ENCODE peak calls at places on chromosomes 2 and 18, in four cellular contexts. One of them, this sample, is unnamed.
A peak's percentile ranks its signal among the peaks of the same experiment; 100 is the strongest.

GRCh38 chr18:56641714-56642331 is 3.4 kb upstream of the TXNL1 start:
- DNase-seq in adrenal gland: no peak
- DNase-seq in GM12865: no peak
- DNase-seq in BE2C: no peak
- DNase-seq in this sample: no peak

GRCh38 chr2:235614176-235614860 is 120.5 kb downstream of the AGAP1 start:
- DNase-seq in BE2C: no peak
- DNase-seq in GM12865: no peak
- DNase-seq in adrenal gland: no peak
- DNase-seq in this sample: no peak

GRCh38 chr2:39640681-39641080 is 25.0 kb upstream of the TMEM178A start:
- DNase-seq in adrenal gland: no peak
- DNase-seq in GM12865: no peak
- DNase-seq in BE2C: no peak
- DNase-seq in this sample: no peak

GRCh38 chr2:11542275-11542819 is 8.5 kb downstream of the GREB1 start:
- DNase-seq in adrenal gland: no peak
- DNase-seq in BE2C: no peak
- DNase-seq in GM12865: no peak
- DNase-seq in this sample: no peak

GRCh38 chr2:179139506-179139905 is 89.6 kb upstream of the CCDC141 start:
- DNase-seq in adrenal gland: no peak
- DNase-seq in BE2C: no peak
- DNase-seq in GM12865: no peak
- DNase-seq in this sample: no peak

GRCh38 chr2:203928849-203929248 is 7.7 kb upstream of the ICOS start:
- DNase-seq in adrenal gland: no peak
- DNase-seq in GM12865: no peak
- DNase-seq in BE2C: no peak
- DNase-seq in this sample: no peak

GRCh38 chr2:43950383-43951008 is 45.3 kb downstream of the LRPPRC start:
- DNase-seq in BE2C: peak; percentile 26
- DNase-seq in GM12865: peak; percentile 54
- DNase-seq in adrenal gland: peak; percentile 10
- DNase-seq in this sample: peak; percentile 6

GRCh38 chr2:206783718-206784117 is 18.3 kb downstream of the FASTKD2 start:
- DNase-seq in GM12865: peak; percentile 10
- DNase-seq in BE2C: peak; percentile 51
- DNase-seq in adrenal gland: no peak
- DNase-seq in this sample: no peak

GRCh38 chr2:233519787-233520611 is 46.6 kb downstream of the USP40 start:
- DNase-seq in adrenal gland: no peak
- DNase-seq in GM12865: peak; percentile 75
- DNase-seq in BE2C: no peak
- DNase-seq in this sample: no peak

GRCh38 chr2:141923657-141924056 is 207.2 kb downstream of the LRP1B start:
- DNase-seq in GM12865: no peak
- DNase-seq in BE2C: no peak
- DNase-seq in adrenal gland: no peak
- DNase-seq in this sample: no peak

GRCh38 chr2:137178955-137179377 is 413.6 kb downstream of the THSD7B start:
- DNase-seq in adrenal gland: no peak
- DNase-seq in GM12865: no peak
- DNase-seq in BE2C: no peak
- DNase-seq in this sample: no peak

GRCh38 chr2:96241901-96242611 is 23.7 kb downstream of the TMEM127 start:
- DNase-seq in adrenal gland: peak; percentile 74
- DNase-seq in BE2C: no peak
- DNase-seq in GM12865: peak; percentile 89
- DNase-seq in this sample: no peak

GRCh38 chr18:63336366-63337099 is 17.0 kb upstream of the BCL2 start:
- DNase-seq in GM12865: no peak
- DNase-seq in BE2C: no peak
- DNase-seq in adrenal gland: peak; percentile 41
- DNase-seq in this sample: no peak

GRCh38 chr2:101362777-101363176 is 24.5 kb downstream of the CREG2 start:
- DNase-seq in adrenal gland: no peak
- DNase-seq in GM12865: no peak
- DNase-seq in BE2C: no peak
- DNase-seq in this sample: no peak

GRCh38 chr2:71477231-71477681 is 23.9 kb downstream of the DYSF start:
- DNase-seq in GM12865: no peak
- DNase-seq in BE2C: no peak
- DNase-seq in adrenal gland: no peak
- DNase-seq in this sample: no peak

GRCh38 chr2:100821255-100821912 is 1.4 kb downstream of the NPAS2 start:
- DNase-seq in BE2C: no peak
- DNase-seq in adrenal gland: no peak
- DNase-seq in GM12865: no peak
- DNase-seq in this sample: no peak

GRCh38 chr2:196939381-196939780 is 12.9 kb upstream of the PGAP1 start:
- DNase-seq in adrenal gland: no peak
- DNase-seq in GM12865: no peak
- DNase-seq in BE2C: no peak
- DNase-seq in this sample: no peak

GRCh38 chr2:202009019-202009481 is 24.6 kb upstream of the FZD7 start:
- DNase-seq in GM12865: no peak
- DNase-seq in BE2C: peak; percentile 64
- DNase-seq in adrenal gland: no peak
- DNase-seq in this sample: no peak

GRCh38 chr2:61042807-61043206 is 22.9 kb upstream of the SANBR start:
- DNase-seq in adrenal gland: no peak
- DNase-seq in BE2C: no peak
- DNase-seq in GM12865: no peak
- DNase-seq in this sample: no peak

GRCh38 chr18:31049189-31049588 is 6.6 kb upstream of the DSC3 start:
- DNase-seq in GM12865: peak; percentile 27
- DNase-seq in adrenal gland: no peak
- DNase-seq in BE2C: peak; percentile 73
- DNase-seq in this sample: no peak

GRCh38 chr2:64606495-64607363 is 47.0 kb downstream of the SERTAD2 start:
- DNase-seq in BE2C: no peak
- DNase-seq in adrenal gland: peak; percentile 73
- DNase-seq in GM12865: peak; percentile 97
- DNase-seq in this sample: peak; percentile 87

GRCh38 chr18:61394983-61395382 is 61.8 kb downstream of the CDH20 start:
- DNase-seq in BE2C: no peak
- DNase-seq in adrenal gland: no peak
- DNase-seq in GM12865: no peak
- DNase-seq in this sample: no peak

GRCh38 chr2:39059366-39059952 is 61.4 kb downstream of the SOS1 start:
- DNase-seq in BE2C: no peak
- DNase-seq in adrenal gland: no peak
- DNase-seq in GM12865: peak; percentile 68
- DNase-seq in this sample: no peak

GRCh38 chr2:144942516-144943256 is 422.8 kb upstream of the ZEB2 start:
- DNase-seq in adrenal gland: no peak
- DNase-seq in GM12865: no peak
- DNase-seq in BE2C: no peak
- DNase-seq in this sample: no peak

GRCh38 chr2:144943293-144943941 is 423.5 kb upstream of the ZEB2 start:
- DNase-seq in BE2C: no peak
- DNase-seq in adrenal gland: no peak
- DNase-seq in GM12865: no peak
- DNase-seq in this sample: no peak

GRCh38 chr2:144946263-144946662 is 426.3 kb upstream of the ZEB2 start:
- DNase-seq in BE2C: no peak
- DNase-seq in adrenal gland: no peak
- DNase-seq in GM12865: no peak
- DNase-seq in this sample: no peak

GRCh38 chr2:144943986-144944385 is 424.1 kb upstream of the ZEB2 start:
- DNase-seq in BE2C: no peak
- DNase-seq in GM12865: no peak
- DNase-seq in adrenal gland: no peak
- DNase-seq in this sample: no peak

DNA sequence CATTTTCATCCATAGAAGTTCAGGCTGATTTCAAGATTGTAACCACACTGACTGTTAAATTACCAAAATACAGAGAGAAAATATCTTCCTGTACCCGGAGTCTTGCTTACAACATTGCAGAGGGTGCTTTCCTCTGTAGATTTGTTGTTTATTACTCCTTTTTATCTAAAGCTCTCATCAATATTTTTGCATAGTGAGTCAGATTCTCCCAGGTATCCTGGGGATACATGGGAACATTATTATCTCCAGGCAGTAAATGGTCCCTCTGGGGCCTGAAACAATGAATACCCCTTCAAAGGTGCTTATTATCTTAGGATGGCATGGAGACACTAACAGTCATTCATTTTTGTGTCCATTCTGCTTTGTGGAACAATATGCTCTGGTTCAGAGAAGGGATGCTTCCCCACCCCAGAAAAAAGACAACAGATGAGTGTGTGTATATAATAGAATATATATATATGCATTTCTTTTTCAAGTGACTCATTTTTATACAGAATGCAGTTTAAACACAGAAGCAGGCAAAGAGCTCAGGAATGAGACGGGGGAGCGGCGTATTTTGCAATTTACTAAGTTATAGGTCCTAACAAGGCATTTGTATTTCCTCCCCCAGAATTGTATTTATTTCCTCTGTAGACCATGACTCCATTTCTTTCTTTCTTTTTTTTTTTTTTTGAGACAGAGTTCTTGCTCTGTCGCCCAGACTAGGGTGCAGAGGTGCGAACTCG is 424.7 kb upstream of the ZEB2 start:
- DNase-seq in adrenal gland: no peak
- DNase-seq in GM12865: no peak
- DNase-seq in BE2C: no peak
- DNase-seq in this sample: no peak
- H3K4me3 ChIP-seq in adrenal gland: no peak overlapping the region
- H3K4me3 ChIP-seq in GM12865: no peak overlapping the region
- H3K4me3 ChIP-seq in BE2C: no peak overlapping the region
- H3K4me3 ChIP-seq in this sample: no peak overlapping the region

GRCh38 chr2:46914578-46915230 is 902 bp downstream of the MCFD2 start:
- DNase-seq in GM12865: no peak
- DNase-seq in adrenal gland: no peak
- DNase-seq in BE2C: no peak
- DNase-seq in this sample: no peak

GRCh38 chr2:46915281-46915810 is at the start of gene MCFD2:
- DNase-seq in BE2C: peak; percentile 58
- DNase-seq in adrenal gland: peak; percentile 41
- DNase-seq in GM12865: no peak
- DNase-seq in this sample: no peak

GRCh38 chr2:46915811-46916630 is 415 bp upstream of the MCFD2 start:
- DNase-seq in GM12865: peak; percentile 85
- DNase-seq in adrenal gland: peak; percentile 98
- DNase-seq in BE2C: peak; percentile 91
- DNase-seq in this sample: peak; percentile 92

GRCh38 chr2:46909771-46910419 is 5.7 kb downstream of the MCFD2 start:
- DNase-seq in BE2C: no peak
- DNase-seq in GM12865: peak; percentile 80
- DNase-seq in adrenal gland: peak; percentile 73
- DNase-seq in this sample: no peak

GRCh38 chr2:46913471-46914381 is 1.9 kb downstream of the MCFD2 start:
- DNase-seq in BE2C: no peak
- DNase-seq in GM12865: no peak
- DNase-seq in adrenal gland: peak; percentile 75
- DNase-seq in this sample: no peak
- H3K4me3 ChIP-seq in BE2C: peak overlapping the region; percentile 95
- H3K4me3 ChIP-seq in GM12865: no peak overlapping the region
- H3K4me3 ChIP-seq in adrenal gland: no peak overlapping the region
- H3K4me3 ChIP-seq in this sample: no peak overlapping the region

GRCh38 chr2:231672617-231673347 is 35.5 kb upstream of the PTMA start:
- DNase-seq in BE2C: peak; percentile 46
- DNase-seq in GM12865: peak; percentile 92
- DNase-seq in adrenal gland: peak; percentile 29
- DNase-seq in this sample: peak; percentile 85

GRCh38 chr2:231674587-231675334 is 33.6 kb upstream of the PTMA start:
- DNase-seq in adrenal gland: peak; percentile 70
- DNase-seq in BE2C: peak; percentile 88
- DNase-seq in GM12865: peak; percentile 89
- DNase-seq in this sample: peak; percentile 79

GRCh38 chr2:231671617-231672350 is 36.5 kb upstream of the PTMA start:
- DNase-seq in adrenal gland: no peak
- DNase-seq in GM12865: peak; percentile 94
- DNase-seq in BE2C: no peak
- DNase-seq in this sample: no peak

GRCh38 chr2:231670892-231671616 is 37.3 kb upstream of the PTMA start:
- DNase-seq in BE2C: no peak
- DNase-seq in GM12865: peak; percentile 49
- DNase-seq in adrenal gland: no peak
- DNase-seq in this sample: no peak

DNA sequence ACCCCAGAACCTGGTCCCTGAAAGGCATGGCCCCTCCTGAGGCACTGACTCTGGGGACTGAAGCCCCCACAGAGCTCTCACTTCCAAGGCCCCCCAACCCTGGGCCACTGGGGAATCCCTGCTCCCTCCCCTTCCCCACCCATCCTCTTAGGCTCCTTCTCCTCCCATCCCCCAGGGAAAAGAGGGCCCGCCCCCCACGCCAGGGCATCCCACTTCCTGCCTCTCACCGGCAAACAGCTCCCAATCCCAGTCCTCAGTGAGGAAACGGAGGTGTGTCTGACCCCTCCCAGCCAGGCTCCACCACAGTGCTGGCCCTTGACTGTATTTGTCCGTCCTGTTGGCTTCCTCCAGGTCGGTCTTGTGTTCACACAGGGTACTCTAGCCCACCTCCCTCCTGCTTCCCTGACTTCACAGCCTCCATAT is 35.0 kb upstream of the PTMA start:
- DNase-seq in BE2C: peak; percentile 57
- DNase-seq in GM12865: peak; percentile 29
- DNase-seq in adrenal gland: peak; percentile 40
- DNase-seq in this sample: peak; percentile 90
- H3K4me3 ChIP-seq in BE2C: no peak overlapping the region
- H3K4me3 ChIP-seq in GM12865: peak overlapping the region; percentile 65
- H3K4me3 ChIP-seq in adrenal gland: no peak overlapping the region
- H3K4me3 ChIP-seq in this sample: peak overlapping the region; percentile 54

DNA sequence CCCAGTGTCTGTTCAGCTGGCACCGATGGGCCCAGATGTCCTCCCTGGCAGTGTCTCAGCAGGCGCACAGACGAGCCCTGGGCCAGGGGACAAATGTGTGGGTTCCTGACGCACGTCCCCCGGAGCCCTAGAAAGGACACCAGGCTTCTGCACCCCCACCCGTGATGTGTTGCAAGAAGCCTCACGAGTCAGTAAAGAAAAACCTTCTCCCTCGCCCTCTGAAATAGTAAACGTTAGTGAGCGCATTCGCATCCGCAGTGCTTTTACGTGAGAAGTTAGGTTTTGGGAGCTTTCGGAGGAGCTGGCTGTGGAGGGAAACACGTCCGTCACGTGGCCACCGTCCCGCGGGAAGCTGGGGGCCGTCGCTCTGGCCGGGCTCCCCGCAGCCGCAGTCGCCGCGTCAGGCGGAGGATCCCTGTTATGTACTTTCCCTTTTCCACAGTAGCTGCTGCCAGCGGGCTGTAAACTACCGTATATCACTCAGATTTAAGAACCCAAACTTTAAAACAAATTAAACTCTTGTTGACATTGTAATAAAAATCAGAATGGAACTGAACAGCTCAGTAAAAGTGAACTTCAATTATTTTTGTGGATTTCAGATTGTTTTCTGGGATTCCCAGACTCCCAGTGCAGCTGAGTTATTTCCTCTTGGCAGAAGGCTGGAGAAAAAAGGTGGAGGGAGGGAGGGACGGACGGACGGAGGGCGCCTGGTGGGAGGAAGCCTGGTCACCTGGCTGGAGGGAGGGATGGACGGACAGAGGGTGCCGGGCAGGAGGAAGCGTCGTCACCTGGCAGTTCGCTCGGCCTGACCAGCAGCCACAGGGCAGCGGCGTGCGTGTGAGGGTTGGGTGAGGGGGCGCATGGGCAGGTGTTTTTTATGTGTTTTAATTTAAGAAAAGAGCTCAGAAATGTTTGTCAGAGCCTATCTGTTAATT is 112.1 kb downstream of the NFATC1 start:
- DNase-seq in GM12865: no peak
- DNase-seq in adrenal gland: peak; percentile 68
- DNase-seq in BE2C: no peak
- DNase-seq in this sample: no peak
- H3K4me3 ChIP-seq in GM12865: no peak overlapping the region
- H3K4me3 ChIP-seq in adrenal gland: no peak overlapping the region
- H3K4me3 ChIP-seq in BE2C: no peak overlapping the region
- H3K4me3 ChIP-seq in this sample: no peak overlapping the region